ENCODE peak calls at places on chromosomes 13 and 19, in six cellular contexts. M is LNCaP clone FGC, P is GF-D8, Z is NAMALWA, K is non-pigmented ciliary epithelial cell, F is fibroblast of mammary gland. G is an unnamed sample.
A peak's percentile ranks its signal among the peaks of the same experiment; 100 is the strongest.

GRCh38 chr13:74289130-74289529 is 154.9 kb upstream of the KLF12 start:
- DNase-seq in P (no peak), F (no peak), Z (no peak), M (no peak), K (no peak), G (no peak)

GRCh38 chr13:32829676-32830091 is 186.5 kb upstream of the KL start:
- DNase-seq in K (no peak), P (no peak), M (no peak), Z (no peak), F (peak; percentile 47), G (no peak)

GRCh38 chr19:873084-874019 is 13.9 kb downstream of the CFD start:
- DNase-seq in F (peak; percentile 65), Z (peak; percentile 91), K (no peak), M (peak; percentile 33), P (no peak), G (peak; percentile 74)

GRCh38 chr13:41059466-41059865 is 1.8 kb upstream of the WBP4 start:
- DNase-seq in F (peak; percentile 44), M (no peak), Z (peak; percentile 56), K (no peak), P (no peak), G (no peak)

GRCh38 chr19:2127758-2128157 is 23.6 kb downstream of the AP3D1 start:
- DNase-seq in M (no peak), K (no peak), F (no peak), Z (no peak), P (no peak), G (no peak)

GRCh38 chr19:18292810-18293641 is 11.6 kb upstream of the JUND start:
- DNase-seq in Z (peak; percentile 32), F (peak; percentile 84), K (peak; percentile 38), P (peak; percentile 50), M (no peak), G (peak; percentile 95)

GRCh38 chr13:100300213-100300612 is 211.3 kb downstream of the PCCA start:
- DNase-seq in Z (no peak), M (no peak), F (no peak), K (no peak), P (no peak), G (no peak)

GRCh38 chr13:19605161-19605955 is 28.1 kb upstream of the MPHOSPH8 start:
- DNase-seq in M (no peak), Z (no peak), P (no peak), K (no peak), F (no peak), G (no peak)

GRCh38 chr19:49231804-49232203 is 74.2 kb downstream of the TRPM4 start:
- DNase-seq in M (no peak), K (no peak), F (no peak), P (no peak), Z (no peak), G (no peak)

GRCh38 chr13:45206340-45206739 is 5.5 kb upstream of the KCTD4 start:
- DNase-seq in F (peak; percentile 92), M (no peak), Z (no peak), K (peak; percentile 89), P (no peak), G (no peak)

GRCh38 chr13:44422755-44423643 is 49.4 kb downstream of the SERP2 start:
- DNase-seq in Z (no peak), M (no peak), P (no peak), K (no peak), F (no peak), G (no peak)

GRCh38 chr13:91185294-91185863 is 162.1 kb upstream of the MIR17HG start:
- DNase-seq in P (no peak), Z (peak; percentile 50), M (no peak), K (no peak), F (peak; percentile 10), G (no peak)

GRCh38 chr19:55549500-55550320 is 4.4 kb upstream of the SBK3 start:
- DNase-seq in P (no peak), M (no peak), K (peak; percentile 63), Z (peak; percentile 54), F (peak; percentile 91), G (peak; percentile 83)

GRCh38 chr13:48750588-48751383 is 97.1 kb downstream of the CYSLTR2 start:
- DNase-seq in P (no peak), K (no peak), F (peak; percentile 68), Z (no peak), M (no peak), G (no peak)

GRCh38 chr13:75181906-75182305 is 300.1 kb downstream of the TBC1D4 start:
- DNase-seq in M (no peak), F (peak; percentile 37), Z (no peak), K (peak; percentile 83), P (no peak), G (no peak)

GRCh38 chr19:14248578-14249011 is 42.6 kb upstream of the ADGRL1 start:
- DNase-seq in P (no peak), F (peak; percentile 9), M (no peak), K (peak; percentile 6), Z (no peak), G (peak; percentile 93)

GRCh38 chr13:97600438-97601080 is 166.6 kb downstream of the RAP2A start:
- DNase-seq in M (no peak), P (no peak), K (peak; percentile 41), Z (no peak), F (peak; percentile 77), G (no peak)

GRCh38 chr19:3366104-3366760 is at the start of gene NFIC:
- DNase-seq in Z (no peak), K (no peak), M (no peak), P (peak; percentile 53), F (peak; percentile 84), G (peak; percentile 77)

GRCh38 chr13:67137044-67137735 is 92.9 kb downstream of the PCDH9 start:
- DNase-seq in F (peak; percentile 36), Z (no peak), P (no peak), K (no peak), M (no peak), G (no peak)

GRCh38 chr13:43546821-43547220 is 240.0 kb downstream of the ENOX1 start:
- DNase-seq in P (no peak), F (no peak), M (no peak), K (no peak), Z (no peak), G (peak; percentile 47)

GRCh38 chr13:80873589-80873988 is 532.7 kb upstream of the SPRY2 start:
- DNase-seq in K (no peak), M (no peak), P (no peak), F (no peak), Z (no peak), G (no peak)

GRCh38 chr19:58558623-58559274 is 338 bp upstream of the UBE2M start:
- DNase-seq in Z (peak; percentile 99), K (peak; percentile 90), F (peak; percentile 98), M (peak; percentile 94), P (no peak), G (peak; percentile 99)

GRCh38 chr13:91304740-91305139 is 42.7 kb upstream of the MIR17HG start:
- DNase-seq in Z (no peak), K (no peak), F (no peak), P (no peak), M (no peak), G (no peak)

GRCh38 chr19:16892868-16893685 is 4.3 kb downstream of the F2RL3 start:
- DNase-seq in K (no peak), M (no peak), F (no peak), Z (peak; percentile 40), P (no peak), G (no peak)

GRCh38 chr13:35711909-35712308 is 235.4 kb upstream of the MAB21L1 start:
- DNase-seq in M (no peak), K (no peak), F (no peak), P (no peak), Z (no peak), G (no peak)

GRCh38 chr13:44237276-44237767 is 136.3 kb upstream of the SERP2 start:
- DNase-seq in P (peak; percentile 70), K (peak; percentile 80), F (peak; percentile 99), M (no peak), Z (no peak), G (no peak)

GRCh38 chr19:3047307-3048189 is 14.7 kb downstream of the TLE5 start:
- DNase-seq in P (no peak), K (peak; percentile 37), F (peak; percentile 83), M (no peak), Z (no peak), G (peak; percentile 96)

GRCh38 chr19:32817252-32817912 is 52.2 kb downstream of the SLC7A9 start:
- DNase-seq in Z (no peak), P (no peak), M (no peak), F (no peak), K (no peak), G (no peak)

GRCh38 chr13:96751089-96751488 is 243.2 kb downstream of the OXGR1 start:
- DNase-seq in Z (no peak), K (no peak), F (no peak), M (no peak), P (no peak), G (no peak)

G was measured in WERI-Rb-1.